ENCODE peak calls at places on chromosomes 12 and 14, in five cellular contexts. M is SJSA1, B is fibroblast of pulmonary artery, R is neuronal stem cell, E is NCI-H1048. J is an unnamed sample.

GRCh38 chr14:106010783-106011182 is 484.4 kb downstream of the TMEM121 start:
- DNase-seq in M (no peak), B (no peak), R (no peak), E (no peak), J (no peak)

GRCh38 chr12:87274594-87275245 is 754.5 kb downstream of the C12orf50 start:
- DNase-seq in M (no peak), B (peak), R (no peak), E (no peak), J (no peak)

GRCh38 chr12:53495903-53496751 is 3.1 kb downstream of the MAP3K12 start:
- DNase-seq in M (no peak), B (peak), R (peak), E (no peak), J (peak)

GRCh38 chr12:124386059-124386458 is 91.2 kb downstream of the RFLNA start:
- DNase-seq in M (no peak), B (no peak), R (no peak), E (no peak), J (peak)

GRCh38 chr12:118741196-118741595 is 240.1 kb upstream of the SRRM4 start:
- DNase-seq in M (peak), B (no peak), R (peak), E (no peak), J (no peak)

GRCh38 chr12:45324391-45324790 is 108.5 kb downstream of the ANO6 start:
- DNase-seq in M (no peak), B (no peak), R (no peak), E (no peak), J (no peak)

GRCh38 chr12:63862187-63863107 is 17.9 kb downstream of the SRGAP1 start:
- DNase-seq in M (peak), B (peak), R (no peak), E (no peak), J (peak)

GRCh38 chr12:47787596-47788319 is 14.7 kb downstream of the SLC48A1 start:
- DNase-seq in M (no peak), B (no peak), R (no peak), E (no peak), J (peak)

GRCh38 chr12:33223956-33224355 is 215.7 kb downstream of the SYT10 start:
- DNase-seq in M (no peak), B (no peak), R (no peak), E (no peak), J (no peak)

GRCh38 chr14:50067723-50068495 is 48.5 kb downstream of the VCPKMT start:
- DNase-seq in M (peak), B (peak), R (no peak), E (no peak), J (no peak)

GRCh38 chr12:67220065-67220464 is 49.1 kb upstream of the CAND1 start:
- DNase-seq in M (no peak), B (no peak), R (no peak), E (no peak), J (peak)

GRCh38 chr12:113866496-113866895 is 99.6 kb downstream of the RBM19 start:
- DNase-seq in M (no peak), B (no peak), R (no peak), E (no peak), J (no peak)

J was measured in left ventricle myocardium superior.